ENCODE peak calls at places on chromosomes 2 and 18, in five cellular contexts. V is astrocyte of the spinal cord, K is fibroblast of mammary gland, G is ovary, E is endodermal cell. L is an unnamed sample.

GRCh38 chr2:84459028-84459943 is at the start of gene SUCLG1:
- DNase-seq in G (peak), E (peak), V (peak), K (peak), L (peak)

GRCh38 chr2:1192121-1192520 is 221.1 kb upstream of the TPO start:
- DNase-seq in V (no peak), K (no peak), G (no peak), E (no peak), L (no peak)

GRCh38 chr2:37670378-37671012 is 947 bp downstream of the CDC42EP3 start:
- DNase-seq in G (no peak), V (no peak), K (no peak), E (no peak), L (no peak)

GRCh38 chr18:63775166-63775730 is at the start of gene SERPINB7:
- DNase-seq in G (no peak), K (peak), E (no peak), V (peak), L (peak)

GRCh38 chr2:9975805-9976447 is 24.4 kb downstream of the GRHL1 start:
- DNase-seq in V (peak), E (no peak), G (no peak), K (peak), L (peak)

GRCh38 chr2:9201185-9201891 is 5.3 kb upstream of the ASAP2 start:
- DNase-seq in E (no peak), K (peak), G (no peak), V (peak), L (peak)

GRCh38 chr2:101332885-101333766 is 24.6 kb upstream of the RNF149 start:
- DNase-seq in V (no peak), K (no peak), G (no peak), E (no peak), L (no peak)

GRCh38 chr2:16943279-16943958 is 277.8 kb upstream of the CYRIA start:
- DNase-seq in V (no peak), G (no peak), E (no peak), K (no peak), L (no peak)

GRCh38 chr2:211033765-211034164 is 477.4 kb downstream of the CPS1 start:
- DNase-seq in V (no peak), E (no peak), K (peak), G (no peak), L (no peak)

GRCh38 chr2:7044253-7045250 is 127.3 kb downstream of the RNF144A start:
- DNase-seq in E (peak), G (peak), V (peak), K (peak), L (no peak)

DNA sequence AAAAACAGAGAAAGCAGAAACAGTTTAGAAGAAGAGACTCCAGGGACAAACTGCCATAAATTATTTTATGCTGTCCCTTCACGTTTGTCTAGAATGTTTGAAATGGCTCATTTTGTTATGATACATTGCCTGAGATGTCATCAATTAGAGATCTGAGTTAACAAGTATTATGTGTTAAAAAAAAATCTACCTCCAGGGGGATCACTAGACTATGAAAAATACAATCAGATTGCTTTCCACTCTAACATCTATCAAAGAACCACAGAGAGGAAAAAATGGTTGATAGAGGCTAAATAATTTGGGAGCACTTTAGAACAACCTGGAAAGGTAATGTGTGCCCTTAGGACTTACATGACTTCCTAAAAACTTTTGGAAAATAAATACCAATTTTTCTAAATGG is 103.8 kb upstream of the CCDC150 start:
- DNase-seq in G (no peak), E (no peak), K (no peak), V (peak), L (no peak)
- TF ChIP-seq CTCF in G (no peak), E (peak), K (no peak), V (peak), L (peak)

GRCh38 chr2:149573760-149574159 is 13.8 kb downstream of the MMADHC start:
- DNase-seq in V (peak), K (peak), G (no peak), E (no peak), L (no peak)
- TF ChIP-seq CTCF in V (peak), K (peak), G (no peak), E (peak), L (peak)

GRCh38 chr18:48139427-48140347 is 209.2 kb upstream of the SMAD2 start:
- DNase-seq in E (no peak), K (no peak), V (no peak), G (peak), L (no peak)

GRCh38 chr18:48137354-48138208 is 207.1 kb upstream of the SMAD2 start:
- DNase-seq in V (no peak), K (no peak), E (no peak), G (no peak), L (no peak)

GRCh38 chr18:48136544-48137353 is 206.3 kb upstream of the SMAD2 start:
- DNase-seq in V (no peak), E (peak), G (peak), K (no peak), L (no peak)

GRCh38 chr18:48138660-48139426 is 208.4 kb upstream of the SMAD2 start:
- DNase-seq in V (no peak), G (no peak), K (no peak), E (no peak), L (no peak)

GRCh38 chr18:48138211-48138610 is 207.8 kb upstream of the SMAD2 start:
- DNase-seq in K (no peak), E (peak), V (no peak), G (no peak), L (no peak)
- TF ChIP-seq CTCF in K (no peak), E (peak), V (no peak), G (no peak), L (no peak)

GRCh38 chr2:177056540-177056939 is 156.1 kb upstream of the HNRNPA3 start:
- DNase-seq in K (no peak), E (peak), V (no peak), G (no peak), L (no peak)
- TF ChIP-seq CTCF in K (peak), E (peak), V (peak), G (no peak), L (peak)

DNA sequence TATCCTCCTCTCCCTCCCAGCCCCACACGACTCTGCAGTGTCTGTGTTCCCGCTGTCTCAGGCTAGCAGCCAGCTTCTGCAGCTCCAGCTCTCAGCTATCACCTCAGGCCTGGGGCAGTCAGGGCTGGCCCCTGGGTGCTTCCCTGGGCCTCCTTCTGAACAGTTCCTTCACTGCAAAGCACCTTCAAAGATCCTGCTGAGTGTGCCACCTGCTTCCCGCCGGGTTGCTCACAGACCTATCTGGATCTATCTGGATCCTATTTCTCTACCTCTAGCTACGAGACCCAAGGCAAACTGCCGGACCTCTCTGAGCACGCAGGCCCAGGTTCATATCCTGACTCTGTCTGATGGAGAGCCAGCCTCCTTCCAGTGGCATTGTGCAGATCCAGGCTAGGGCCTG is 9.4 kb downstream of the CIB4 start:
- DNase-seq in G (no peak), V (no peak), E (peak), K (no peak), L (no peak)
- TF ChIP-seq CTCF in G (no peak), V (no peak), E (no peak), K (no peak), L (no peak)